ENCODE peak calls at places on chromosomes 12 and 14, in eight cellular contexts. One of them, this sample, is unnamed.

GRCh38 chr14:71165121-71165574 is 257.9 kb downstream of the PCNX1 start:
- DNase-seq in NCI-H69: no peak
- DNase-seq in immature natural killer cell: no peak
- DNase-seq in iPS-NIHi11: no peak
- DNase-seq in heart left ventricle: no peak
- DNase-seq in neuronal stem cell: no peak
- DNase-seq in right cardiac atrium: peak
- DNase-seq in choroid plexus epithelial cell: no peak
- DNase-seq in this sample: no peak

GRCh38 chr12:29428630-29429029 is 47.7 kb upstream of the ERGIC2 start:
- DNase-seq in right cardiac atrium: no peak
- DNase-seq in iPS-NIHi11: peak
- DNase-seq in choroid plexus epithelial cell: peak
- DNase-seq in NCI-H69: no peak
- DNase-seq in immature natural killer cell: no peak
- DNase-seq in heart left ventricle: no peak
- DNase-seq in neuronal stem cell: no peak
- DNase-seq in this sample: no peak

GRCh38 chr12:29700761-29701481 is 82.8 kb downstream of the TMTC1 start:
- DNase-seq in NCI-H69: no peak
- DNase-seq in immature natural killer cell: no peak
- DNase-seq in right cardiac atrium: no peak
- DNase-seq in neuronal stem cell: no peak
- DNase-seq in choroid plexus epithelial cell: no peak
- DNase-seq in iPS-NIHi11: no peak
- DNase-seq in heart left ventricle: no peak
- DNase-seq in this sample: no peak

GRCh38 chr14:30608533-30609006 is 13.5 kb upstream of the SCFD1 start:
- DNase-seq in right cardiac atrium: no peak
- DNase-seq in immature natural killer cell: no peak
- DNase-seq in heart left ventricle: no peak
- DNase-seq in choroid plexus epithelial cell: peak
- DNase-seq in neuronal stem cell: no peak
- DNase-seq in NCI-H69: peak
- DNase-seq in iPS-NIHi11: no peak
- DNase-seq in this sample: no peak

GRCh38 chr12:104600790-104601739 is 144.3 kb downstream of the CHST11 start:
- DNase-seq in neuronal stem cell: no peak
- DNase-seq in heart left ventricle: no peak
- DNase-seq in iPS-NIHi11: peak
- DNase-seq in right cardiac atrium: no peak
- DNase-seq in NCI-H69: no peak
- DNase-seq in choroid plexus epithelial cell: peak
- DNase-seq in immature natural killer cell: no peak
- DNase-seq in this sample: no peak

GRCh38 chr12:67046062-67046461 is 223.1 kb upstream of the CAND1 start:
- DNase-seq in neuronal stem cell: no peak
- DNase-seq in immature natural killer cell: no peak
- DNase-seq in NCI-H69: peak
- DNase-seq in choroid plexus epithelial cell: no peak
- DNase-seq in iPS-NIHi11: peak
- DNase-seq in right cardiac atrium: no peak
- DNase-seq in heart left ventricle: no peak
- DNase-seq in this sample: no peak

GRCh38 chr12:106710143-106710893 is 64.2 kb upstream of the RIC8B start:
- DNase-seq in choroid plexus epithelial cell: no peak
- DNase-seq in NCI-H69: peak
- DNase-seq in immature natural killer cell: no peak
- DNase-seq in neuronal stem cell: peak
- DNase-seq in iPS-NIHi11: peak
- DNase-seq in heart left ventricle: no peak
- DNase-seq in right cardiac atrium: no peak
- DNase-seq in this sample: no peak

GRCh38 chr12:110135012-110135411 is 10.9 kb downstream of the IFT81 start:
- DNase-seq in iPS-NIHi11: no peak
- DNase-seq in choroid plexus epithelial cell: peak
- DNase-seq in NCI-H69: no peak
- DNase-seq in immature natural killer cell: no peak
- DNase-seq in heart left ventricle: no peak
- DNase-seq in neuronal stem cell: no peak
- DNase-seq in right cardiac atrium: no peak
- DNase-seq in this sample: no peak

GRCh38 chr12:52582971-52583456 is 9.4 kb upstream of the KRT74 start:
- DNase-seq in right cardiac atrium: peak
- DNase-seq in heart left ventricle: peak
- DNase-seq in NCI-H69: peak
- DNase-seq in iPS-NIHi11: peak
- DNase-seq in immature natural killer cell: peak
- DNase-seq in choroid plexus epithelial cell: peak
- DNase-seq in neuronal stem cell: peak
- DNase-seq in this sample: no peak

GRCh38 chr12:80766897-80767296 is 50.2 kb downstream of the MYF5 start:
- DNase-seq in right cardiac atrium: no peak
- DNase-seq in heart left ventricle: no peak
- DNase-seq in choroid plexus epithelial cell: no peak
- DNase-seq in iPS-NIHi11: no peak
- DNase-seq in neuronal stem cell: no peak
- DNase-seq in NCI-H69: peak
- DNase-seq in immature natural killer cell: no peak
- DNase-seq in this sample: no peak

GRCh38 chr14:105486974-105487448 is 325 bp downstream of the CRIP1 start:
- DNase-seq in choroid plexus epithelial cell: no peak
- DNase-seq in iPS-NIHi11: no peak
- DNase-seq in NCI-H69: peak
- DNase-seq in right cardiac atrium: peak
- DNase-seq in neuronal stem cell: no peak
- DNase-seq in immature natural killer cell: peak
- DNase-seq in heart left ventricle: peak
- DNase-seq in this sample: peak

GRCh38 chr14:90625445-90625844 is 190.8 kb downstream of the TTC7B start:
- DNase-seq in right cardiac atrium: no peak
- DNase-seq in heart left ventricle: no peak
- DNase-seq in neuronal stem cell: no peak
- DNase-seq in immature natural killer cell: no peak
- DNase-seq in iPS-NIHi11: no peak
- DNase-seq in NCI-H69: peak
- DNase-seq in choroid plexus epithelial cell: no peak
- DNase-seq in this sample: no peak

GRCh38 chr12:41917181-41917580 is 227.5 kb downstream of the GXYLT1 start:
- DNase-seq in heart left ventricle: no peak
- DNase-seq in choroid plexus epithelial cell: no peak
- DNase-seq in immature natural killer cell: no peak
- DNase-seq in iPS-NIHi11: no peak
- DNase-seq in neuronal stem cell: no peak
- DNase-seq in right cardiac atrium: no peak
- DNase-seq in NCI-H69: no peak
- DNase-seq in this sample: no peak

GRCh38 chr12:27488479-27488878 is 35.5 kb upstream of the PPFIBP1 start:
- DNase-seq in immature natural killer cell: no peak
- DNase-seq in iPS-NIHi11: no peak
- DNase-seq in NCI-H69: no peak
- DNase-seq in choroid plexus epithelial cell: peak
- DNase-seq in right cardiac atrium: no peak
- DNase-seq in heart left ventricle: no peak
- DNase-seq in neuronal stem cell: no peak
- DNase-seq in this sample: no peak

GRCh38 chr14:35986219-35986573 is 160.1 kb downstream of the BRMS1L start:
- DNase-seq in right cardiac atrium: no peak
- DNase-seq in choroid plexus epithelial cell: no peak
- DNase-seq in heart left ventricle: no peak
- DNase-seq in NCI-H69: no peak
- DNase-seq in immature natural killer cell: no peak
- DNase-seq in neuronal stem cell: no peak
- DNase-seq in iPS-NIHi11: no peak
- DNase-seq in this sample: no peak

GRCh38 chr12:108320503-108321293 is 18.4 kb downstream of the CMKLR1 start:
- DNase-seq in heart left ventricle: no peak
- DNase-seq in right cardiac atrium: no peak
- DNase-seq in choroid plexus epithelial cell: no peak
- DNase-seq in NCI-H69: no peak
- DNase-seq in iPS-NIHi11: peak
- DNase-seq in immature natural killer cell: no peak
- DNase-seq in neuronal stem cell: no peak
- DNase-seq in this sample: no peak

GRCh38 chr12:75892779-75893408 is 138.7 kb downstream of the PHLDA1 start:
- DNase-seq in heart left ventricle: no peak
- DNase-seq in NCI-H69: no peak
- DNase-seq in right cardiac atrium: no peak
- DNase-seq in iPS-NIHi11: no peak
- DNase-seq in choroid plexus epithelial cell: peak
- DNase-seq in immature natural killer cell: no peak
- DNase-seq in neuronal stem cell: no peak
- DNase-seq in this sample: no peak

GRCh38 chr12:85155791-85156190 is 119.6 kb downstream of the LRRIQ1 start:
- DNase-seq in choroid plexus epithelial cell: peak
- DNase-seq in immature natural killer cell: no peak
- DNase-seq in iPS-NIHi11: no peak
- DNase-seq in NCI-H69: peak
- DNase-seq in heart left ventricle: no peak
- DNase-seq in neuronal stem cell: peak
- DNase-seq in right cardiac atrium: no peak
- DNase-seq in this sample: no peak

GRCh38 chr14:64421166-64421565 is 33.0 kb downstream of the MTHFD1 start:
- DNase-seq in immature natural killer cell: no peak
- DNase-seq in iPS-NIHi11: no peak
- DNase-seq in choroid plexus epithelial cell: peak
- DNase-seq in neuronal stem cell: no peak
- DNase-seq in NCI-H69: peak
- DNase-seq in right cardiac atrium: no peak
- DNase-seq in heart left ventricle: no peak
- DNase-seq in this sample: no peak

GRCh38 chr12:111313833-111314259 is 55.0 kb downstream of the PHETA1 start:
- DNase-seq in immature natural killer cell: peak
- DNase-seq in heart left ventricle: peak
- DNase-seq in choroid plexus epithelial cell: peak
- DNase-seq in neuronal stem cell: peak
- DNase-seq in iPS-NIHi11: peak
- DNase-seq in right cardiac atrium: peak
- DNase-seq in NCI-H69: peak
- DNase-seq in this sample: peak

GRCh38 chr12:52615208-52615868 is 3.0 kb downstream of the KRT73 start:
- DNase-seq in immature natural killer cell: no peak
- DNase-seq in iPS-NIHi11: no peak
- DNase-seq in choroid plexus epithelial cell: no peak
- DNase-seq in heart left ventricle: no peak
- DNase-seq in right cardiac atrium: no peak
- DNase-seq in neuronal stem cell: no peak
- DNase-seq in NCI-H69: no peak
- DNase-seq in this sample: no peak

GRCh38 chr12:27619308-27619707 is 76.9 kb upstream of the REP15 start:
- DNase-seq in choroid plexus epithelial cell: peak
- DNase-seq in NCI-H69: peak
- DNase-seq in heart left ventricle: no peak
- DNase-seq in iPS-NIHi11: no peak
- DNase-seq in immature natural killer cell: no peak
- DNase-seq in right cardiac atrium: no peak
- DNase-seq in neuronal stem cell: no peak
- DNase-seq in this sample: no peak

GRCh38 chr12:116880213-116880816 is 926 bp downstream of the HRK start:
- DNase-seq in neuronal stem cell: no peak
- DNase-seq in choroid plexus epithelial cell: no peak
- DNase-seq in NCI-H69: peak
- DNase-seq in heart left ventricle: no peak
- DNase-seq in right cardiac atrium: no peak
- DNase-seq in immature natural killer cell: no peak
- DNase-seq in iPS-NIHi11: no peak
- DNase-seq in this sample: no peak

GRCh38 chr12:92170050-92170449 is 24.4 kb upstream of the BTG1 start:
- DNase-seq in neuronal stem cell: no peak
- DNase-seq in choroid plexus epithelial cell: no peak
- DNase-seq in iPS-NIHi11: no peak
- DNase-seq in right cardiac atrium: no peak
- DNase-seq in NCI-H69: no peak
- DNase-seq in immature natural killer cell: no peak
- DNase-seq in heart left ventricle: no peak
- DNase-seq in this sample: no peak

GRCh38 chr14:38291681-38292459 is 36.0 kb upstream of the CLEC14A start:
- DNase-seq in iPS-NIHi11: no peak
- DNase-seq in NCI-H69: peak
- DNase-seq in right cardiac atrium: no peak
- DNase-seq in choroid plexus epithelial cell: peak
- DNase-seq in immature natural killer cell: no peak
- DNase-seq in neuronal stem cell: no peak
- DNase-seq in heart left ventricle: no peak
- DNase-seq in this sample: no peak

GRCh38 chr12:52608826-52609630 is 7.8 kb upstream of the KRT72 start:
- DNase-seq in heart left ventricle: no peak
- DNase-seq in immature natural killer cell: no peak
- DNase-seq in choroid plexus epithelial cell: no peak
- DNase-seq in iPS-NIHi11: no peak
- DNase-seq in NCI-H69: no peak
- DNase-seq in right cardiac atrium: no peak
- DNase-seq in neuronal stem cell: no peak
- DNase-seq in this sample: no peak

GRCh38 chr14:71290301-71290700 is 383.0 kb downstream of the PCNX1 start:
- DNase-seq in right cardiac atrium: no peak
- DNase-seq in neuronal stem cell: no peak
- DNase-seq in choroid plexus epithelial cell: no peak
- DNase-seq in NCI-H69: no peak
- DNase-seq in heart left ventricle: no peak
- DNase-seq in immature natural killer cell: no peak
- DNase-seq in iPS-NIHi11: no peak
- DNase-seq in this sample: no peak

GRCh38 chr14:102620413-102620812 is 28.0 kb downstream of the RCOR1 start:
- DNase-seq in iPS-NIHi11: no peak
- DNase-seq in neuronal stem cell: no peak
- DNase-seq in choroid plexus epithelial cell: peak
- DNase-seq in right cardiac atrium: no peak
- DNase-seq in NCI-H69: no peak
- DNase-seq in immature natural killer cell: no peak
- DNase-seq in heart left ventricle: no peak
- DNase-seq in this sample: no peak

GRCh38 chr12:8636581-8636980 is 23.9 kb upstream of the AICDA start:
- DNase-seq in iPS-NIHi11: no peak
- DNase-seq in choroid plexus epithelial cell: no peak
- DNase-seq in heart left ventricle: no peak
- DNase-seq in immature natural killer cell: no peak
- DNase-seq in right cardiac atrium: no peak
- DNase-seq in neuronal stem cell: no peak
- DNase-seq in NCI-H69: no peak
- DNase-seq in this sample: no peak